ENCODE peak calls at places on chromosomes 6 and 20, in six cellular contexts. Q is fibroblast of mammary gland; G is tibial artery; V is mesendoderm; F is activated CD4-positive, alpha-beta T cell treated with anti-CD3 and anti-CD28 coated beads, Interleukin-2, amount 10 ng/mL, durations not matched to agents 24 days and 14 days; X is lower lobe of right lung. W is an unnamed sample.

GRCh38 chr6:5249451-5250122 is 11.2 kb downstream of the LYRM4 start:
- DNase-seq in Q (peak; percentile 44), G (no peak), V (no peak), F (no peak), X (no peak), W (no peak)

GRCh38 chr20:33377366-33377765 is 24.0 kb downstream of the CDK5RAP1 start:
- DNase-seq in Q (no peak), G (no peak), V (no peak), F (peak; percentile 69), X (no peak), W (no peak)

GRCh38 chr6:31711233-31711632 is 3.9 kb upstream of the LY6G6D start:
- DNase-seq in Q (no peak), G (no peak), V (no peak), F (no peak), X (no peak), W (no peak)

GRCh38 chr20:14959506-14960493 is 622.4 kb upstream of the FLRT3 start:
- DNase-seq in Q (peak; percentile 42), G (no peak), V (no peak), F (no peak), X (no peak), W (no peak)

GRCh38 chr6:14211596-14211961 is 94.0 kb downstream of the CD83 start:
- DNase-seq in Q (peak; percentile 42), G (peak; percentile 66), V (peak; percentile 92), F (no peak), X (peak; percentile 68), W (no peak)

GRCh38 chr6:15452182-15452941 is 206.5 kb downstream of the JARID2 start:
- DNase-seq in Q (no peak), G (no peak), V (no peak), F (no peak), X (no peak), W (no peak)

GRCh38 chr6:5782783-5783567 is 223.8 kb downstream of the NRN1 start:
- DNase-seq in Q (no peak), G (no peak), V (no peak), F (no peak), X (no peak), W (peak; percentile 70)

GRCh38 chr6:43851204-43851855 is 81.3 kb downstream of the VEGFA start:
- DNase-seq in Q (peak; percentile 38), G (no peak), V (peak; percentile 76), F (no peak), X (no peak), W (no peak)

GRCh38 chr20:51221791-51222408 is 199.0 kb upstream of the KCNG1 start:
- DNase-seq in Q (peak; percentile 56), G (no peak), V (peak; percentile 97), F (no peak), X (no peak), W (no peak)

GRCh38 chr6:145643760-145644159 is 91.6 kb downstream of the EPM2A start:
- DNase-seq in Q (peak; percentile 81), G (no peak), V (no peak), F (no peak), X (no peak), W (no peak)

GRCh38 chr6:40610229-40610628 is 23.1 kb upstream of the LRFN2 start:
- DNase-seq in Q (no peak), G (no peak), V (no peak), F (no peak), X (no peak), W (no peak)

W was measured in coronary artery.